ENCODE peak calls at places on chromosomes 3 and 15, in five cellular contexts. One of them, this sample, is unnamed.

GRCh38 chr15:37125143-37125542 is 24.8 kb upstream of the MEIS2 start:
- DNase-seq in H7: no peak
- DNase-seq in WERI-Rb-1: no peak
- DNase-seq in SJSA1: no peak
- DNase-seq in astrocyte of the spinal cord: no peak
- DNase-seq in this sample: no peak

GRCh38 chr3:186525369-186526255 is 18.6 kb downstream of the CRYGS start:
- DNase-seq in H7: no peak
- DNase-seq in WERI-Rb-1: no peak
- DNase-seq in SJSA1: no peak
- DNase-seq in astrocyte of the spinal cord: no peak
- DNase-seq in this sample: no peak

GRCh38 chr3:159191454-159191853 is 389.6 kb downstream of the MFSD1 start:
- DNase-seq in H7: no peak
- DNase-seq in WERI-Rb-1: no peak
- DNase-seq in SJSA1: no peak
- DNase-seq in astrocyte of the spinal cord: peak; percentile 78
- DNase-seq in this sample: peak; percentile 86

GRCh38 chr3:114308377-114308776 is 14.5 kb downstream of the TIGIT start:
- DNase-seq in H7: no peak
- DNase-seq in WERI-Rb-1: no peak
- DNase-seq in SJSA1: no peak
- DNase-seq in astrocyte of the spinal cord: no peak
- DNase-seq in this sample: no peak

GRCh38 chr3:36924748-36925521 is 19.9 kb downstream of the TRANK1 start:
- DNase-seq in H7: no peak
- DNase-seq in WERI-Rb-1: no peak
- DNase-seq in SJSA1: no peak
- DNase-seq in astrocyte of the spinal cord: no peak
- DNase-seq in this sample: no peak

GRCh38 chr15:44606740-44607139 is 56.7 kb downstream of the SPG11 start:
- DNase-seq in H7: no peak
- DNase-seq in WERI-Rb-1: no peak
- DNase-seq in SJSA1: no peak
- DNase-seq in astrocyte of the spinal cord: no peak
- DNase-seq in this sample: no peak

GRCh38 chr3:77825045-77825827 is 785.3 kb downstream of the ROBO2 start:
- DNase-seq in H7: no peak
- DNase-seq in WERI-Rb-1: no peak
- DNase-seq in SJSA1: peak; percentile 7
- DNase-seq in astrocyte of the spinal cord: peak; percentile 95
- DNase-seq in this sample: peak; percentile 83

GRCh38 chr3:113531826-113532697 is at the start of gene SIDT1:
- DNase-seq in H7: peak; percentile 34
- DNase-seq in WERI-Rb-1: no peak
- DNase-seq in SJSA1: peak; percentile 21
- DNase-seq in astrocyte of the spinal cord: peak; percentile 13
- DNase-seq in this sample: no peak

GRCh38 chr3:32818431-32819085 is 761 bp downstream of the TRIM71 start:
- DNase-seq in H7: no peak
- DNase-seq in WERI-Rb-1: no peak
- DNase-seq in SJSA1: no peak
- DNase-seq in astrocyte of the spinal cord: no peak
- DNase-seq in this sample: no peak

GRCh38 chr3:14213066-14213774 is 34.6 kb downstream of the LSM3 start:
- DNase-seq in H7: no peak
- DNase-seq in WERI-Rb-1: no peak
- DNase-seq in SJSA1: no peak
- DNase-seq in astrocyte of the spinal cord: no peak
- DNase-seq in this sample: no peak

GRCh38 chr15:93311620-93312019 is 222.6 kb upstream of the RGMA start:
- DNase-seq in H7: no peak
- DNase-seq in WERI-Rb-1: no peak
- DNase-seq in SJSA1: no peak
- DNase-seq in astrocyte of the spinal cord: no peak
- DNase-seq in this sample: no peak

GRCh38 chr15:75138016-75138999 is 63.4 kb upstream of the C15orf39 start:
- DNase-seq in H7: no peak
- DNase-seq in WERI-Rb-1: peak; percentile 65
- DNase-seq in SJSA1: peak; percentile 77
- DNase-seq in astrocyte of the spinal cord: peak; percentile 71
- DNase-seq in this sample: peak; percentile 54

GRCh38 chr3:184549793-184550585 is 11.6 kb upstream of the EPHB3 start:
- DNase-seq in H7: peak; percentile 40
- DNase-seq in WERI-Rb-1: peak; percentile 54
- DNase-seq in SJSA1: no peak
- DNase-seq in astrocyte of the spinal cord: no peak
- DNase-seq in this sample: no peak

GRCh38 chr3:13204177-13204581 is 130.9 kb upstream of the IQSEC1 start:
- DNase-seq in H7: peak; percentile 72
- DNase-seq in WERI-Rb-1: no peak
- DNase-seq in SJSA1: no peak
- DNase-seq in astrocyte of the spinal cord: no peak
- DNase-seq in this sample: no peak

GRCh38 chr15:38389924-38390542 is 63.9 kb upstream of the FAM98B start:
- DNase-seq in H7: peak; percentile 36
- DNase-seq in WERI-Rb-1: peak; percentile 58
- DNase-seq in SJSA1: peak; percentile 31
- DNase-seq in astrocyte of the spinal cord: peak; percentile 62
- DNase-seq in this sample: no peak

GRCh38 chr3:56135941-56136340 is 332.3 kb downstream of the ERC2 start:
- DNase-seq in H7: no peak
- DNase-seq in WERI-Rb-1: no peak
- DNase-seq in SJSA1: no peak
- DNase-seq in astrocyte of the spinal cord: peak; percentile 18
- DNase-seq in this sample: no peak

GRCh38 chr3:120172070-120172469 is 77.8 kb upstream of the GSK3B start:
- DNase-seq in H7: no peak
- DNase-seq in WERI-Rb-1: no peak
- DNase-seq in SJSA1: no peak
- DNase-seq in astrocyte of the spinal cord: peak; percentile 72
- DNase-seq in this sample: no peak

GRCh38 chr3:159169828-159170227 is 368.0 kb downstream of the MFSD1 start:
- DNase-seq in H7: no peak
- DNase-seq in WERI-Rb-1: no peak
- DNase-seq in SJSA1: peak; percentile 6
- DNase-seq in astrocyte of the spinal cord: peak; percentile 83
- DNase-seq in this sample: peak; percentile 73

GRCh38 chr15:75640483-75641175 is 605 bp upstream of the IMP3 start:
- DNase-seq in H7: peak; percentile 52
- DNase-seq in WERI-Rb-1: peak; percentile 52
- DNase-seq in SJSA1: no peak
- DNase-seq in astrocyte of the spinal cord: peak; percentile 72
- DNase-seq in this sample: no peak

GRCh38 chr3:197523551-197523950 is 32.2 kb downstream of the BDH1 start:
- DNase-seq in H7: no peak
- DNase-seq in WERI-Rb-1: no peak
- DNase-seq in SJSA1: no peak
- DNase-seq in astrocyte of the spinal cord: no peak
- DNase-seq in this sample: no peak

GRCh38 chr15:63500265-63501250 is 3.8 kb upstream of the USP3 start:
- DNase-seq in H7: no peak
- DNase-seq in WERI-Rb-1: no peak
- DNase-seq in SJSA1: no peak
- DNase-seq in astrocyte of the spinal cord: no peak
- DNase-seq in this sample: no peak
- H3K4me3 ChIP-seq in H7: no peak overlapping the region
- H3K4me3 ChIP-seq in WERI-Rb-1: no peak overlapping the region
- H3K4me3 ChIP-seq in SJSA1: no peak overlapping the region
- H3K4me3 ChIP-seq in astrocyte of the spinal cord: no peak overlapping the region
- H3K4me3 ChIP-seq in this sample: no peak overlapping the region

DNA sequence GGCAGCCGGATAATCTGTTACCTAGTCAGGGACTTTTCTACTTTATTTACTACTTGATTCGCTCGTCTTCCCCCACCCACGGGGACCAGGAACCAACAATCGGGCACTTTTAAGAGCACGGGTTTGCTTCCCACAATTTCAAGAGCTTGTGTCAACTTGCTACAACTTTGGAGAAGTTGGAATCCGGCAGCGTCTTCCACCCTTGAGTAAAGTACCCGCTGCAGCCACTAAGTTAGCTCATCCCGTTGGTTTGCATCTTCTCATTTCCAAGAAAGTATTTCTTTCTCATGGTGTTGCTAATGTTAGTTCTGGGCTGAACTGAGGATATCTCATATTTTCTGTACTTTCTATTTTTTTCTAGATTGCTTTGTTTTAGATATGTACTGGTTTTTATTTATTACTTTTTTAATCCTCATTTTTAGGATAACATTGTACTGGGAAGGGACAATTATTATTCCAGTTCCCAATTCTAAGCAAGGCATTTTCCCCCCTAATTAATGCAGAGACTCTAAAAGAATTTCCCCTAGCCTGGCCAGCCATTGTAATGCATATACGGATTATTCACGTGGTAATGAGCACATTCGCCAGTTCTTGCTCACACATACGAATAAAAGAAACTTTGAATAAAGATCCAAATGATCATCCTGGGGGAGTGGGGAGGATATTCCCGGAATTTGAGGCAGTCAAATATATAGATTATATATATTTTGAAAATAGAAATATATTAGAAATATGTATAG is 4.0 kb downstream of the SOX2 start:
- DNase-seq in H7: peak; percentile 79
- DNase-seq in WERI-Rb-1: no peak
- DNase-seq in SJSA1: peak; percentile 73
- DNase-seq in astrocyte of the spinal cord: peak; percentile 71
- DNase-seq in this sample: no peak
- H3K4me3 ChIP-seq in H7: peak overlapping the region; percentile 99
- H3K4me3 ChIP-seq in WERI-Rb-1: no peak overlapping the region
- H3K4me3 ChIP-seq in SJSA1: peak overlapping the region; percentile 77
- H3K4me3 ChIP-seq in astrocyte of the spinal cord: peak overlapping the region; percentile 58
- H3K4me3 ChIP-seq in this sample: no peak overlapping the region

GRCh38 chr3:86152620-86153019 is 838.3 kb downstream of the VGLL3 start:
- DNase-seq in H7: no peak
- DNase-seq in WERI-Rb-1: no peak
- DNase-seq in SJSA1: no peak
- DNase-seq in astrocyte of the spinal cord: no peak
- DNase-seq in this sample: no peak
- H3K4me3 ChIP-seq in H7: no peak overlapping the region
- H3K4me3 ChIP-seq in WERI-Rb-1: no peak overlapping the region
- H3K4me3 ChIP-seq in SJSA1: no peak overlapping the region
- H3K4me3 ChIP-seq in astrocyte of the spinal cord: no peak overlapping the region
- H3K4me3 ChIP-seq in this sample: no peak overlapping the region

DNA sequence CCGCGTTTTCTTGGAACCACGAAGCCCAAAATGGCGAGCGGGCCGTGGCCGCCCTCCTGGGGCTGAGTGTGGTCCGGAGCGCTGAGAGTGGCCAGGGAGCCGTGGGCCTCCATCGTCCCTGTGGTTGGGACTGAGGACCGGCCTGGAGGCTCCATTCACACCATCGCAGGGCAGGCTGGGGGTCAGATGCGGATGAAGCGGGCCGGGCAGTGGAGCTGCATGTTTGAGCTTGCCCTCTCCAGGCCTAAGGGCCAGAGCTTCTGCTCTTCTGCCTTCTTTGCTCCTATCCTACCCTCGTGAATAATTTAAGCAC is 44.8 kb upstream of the POLG start:
- DNase-seq in H7: peak; percentile 73
- DNase-seq in WERI-Rb-1: no peak
- DNase-seq in SJSA1: no peak
- DNase-seq in astrocyte of the spinal cord: no peak
- DNase-seq in this sample: no peak
- H3K4me3 ChIP-seq in H7: peak overlapping the region; percentile 25
- H3K4me3 ChIP-seq in WERI-Rb-1: no peak overlapping the region
- H3K4me3 ChIP-seq in SJSA1: no peak overlapping the region
- H3K4me3 ChIP-seq in astrocyte of the spinal cord: no peak overlapping the region
- H3K4me3 ChIP-seq in this sample: no peak overlapping the region

GRCh38 chr3:20054549-20054987 is 14.3 kb downstream of the KAT2B start:
- DNase-seq in H7: no peak
- DNase-seq in WERI-Rb-1: no peak
- DNase-seq in SJSA1: peak; percentile 7
- DNase-seq in astrocyte of the spinal cord: peak; percentile 77
- DNase-seq in this sample: peak; percentile 75
- H3K4me3 ChIP-seq in H7: no peak overlapping the region
- H3K4me3 ChIP-seq in WERI-Rb-1: no peak overlapping the region
- H3K4me3 ChIP-seq in SJSA1: no peak overlapping the region
- H3K4me3 ChIP-seq in astrocyte of the spinal cord: no peak overlapping the region
- H3K4me3 ChIP-seq in this sample: no peak overlapping the region

GRCh38 chr3:49199900-49200281 is 28.5 kb downstream of the KLHDC8B start:
- DNase-seq in H7: no peak
- DNase-seq in WERI-Rb-1: no peak
- DNase-seq in SJSA1: peak; percentile 37
- DNase-seq in astrocyte of the spinal cord: no peak
- DNase-seq in this sample: no peak
- H3K4me3 ChIP-seq in H7: no peak overlapping the region
- H3K4me3 ChIP-seq in WERI-Rb-1: no peak overlapping the region
- H3K4me3 ChIP-seq in SJSA1: peak overlapping the region; percentile 37
- H3K4me3 ChIP-seq in astrocyte of the spinal cord: peak overlapping the region; percentile 40
- H3K4me3 ChIP-seq in this sample: peak overlapping the region; percentile 78

DNA sequence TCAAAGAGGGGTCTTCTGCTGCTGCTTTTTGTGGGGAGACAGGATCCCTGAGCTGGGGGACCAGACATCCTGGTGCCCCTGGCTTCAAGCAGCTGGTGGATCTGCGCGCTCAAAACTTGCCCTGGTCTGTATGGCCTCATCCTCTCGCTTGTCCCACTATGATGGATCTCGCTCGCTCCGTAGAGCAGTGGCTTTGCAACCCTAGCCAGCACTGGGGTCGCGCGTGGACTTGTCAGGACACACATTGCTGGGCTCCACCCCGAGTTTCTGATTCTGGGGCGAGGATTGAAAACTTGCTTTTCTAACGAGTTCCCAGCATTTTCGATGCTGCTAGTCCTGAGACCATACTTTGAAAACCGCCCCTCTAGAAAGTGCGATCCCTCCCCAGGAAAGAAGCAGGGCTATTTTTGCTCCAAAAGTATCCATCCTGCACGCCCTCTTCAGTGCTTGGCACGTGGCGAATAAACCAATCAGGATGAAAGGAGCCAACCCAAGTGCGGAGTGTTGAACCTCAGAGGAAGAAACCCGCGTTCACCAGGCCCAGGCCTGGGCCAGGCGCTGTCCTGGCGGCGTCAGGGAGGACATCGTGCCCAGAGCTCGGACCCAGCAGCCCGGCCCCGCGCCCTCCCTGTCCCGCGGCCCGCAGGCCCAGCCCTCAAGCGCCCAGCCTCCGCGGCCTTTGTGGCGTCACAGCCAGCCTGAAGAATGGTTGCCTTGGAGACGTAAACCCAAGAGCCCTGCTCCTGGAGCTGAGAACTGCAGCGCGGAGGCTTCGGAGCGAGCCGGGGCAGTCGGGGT is at the start of gene CFAP100:
- DNase-seq in H7: peak; percentile 93
- DNase-seq in WERI-Rb-1: peak; percentile 50
- DNase-seq in SJSA1: no peak
- DNase-seq in astrocyte of the spinal cord: peak; percentile 13
- DNase-seq in this sample: no peak
- H3K4me3 ChIP-seq in H7: no peak within 1 kb of the TSS
- H3K4me3 ChIP-seq in WERI-Rb-1: peak within 1 kb of the TSS; percentile 17
- H3K4me3 ChIP-seq in SJSA1: no peak within 1 kb of the TSS
- H3K4me3 ChIP-seq in astrocyte of the spinal cord: no peak within 1 kb of the TSS
- H3K4me3 ChIP-seq in this sample: no peak within 1 kb of the TSS